ENCODE peak calls at places on chromosomes 5 and 9, in ten cellular contexts. W is IMR-90, B is AG04449, Z is upper lobe of left lung, F is dorsolateral prefrontal cortex, O is heart left ventricle, K is foreskin fibroblast, M is right atrium auricular region, C is astrocyte of the spinal cord, G is endothelial cell of umbilical vein. V is an unnamed sample.

GRCh38 chr9:137048655-137049543 is 2.9 kb upstream of the NPDC1 start:
- DNase-seq in W (no peak), B (no peak), Z (peak), F (no peak), O (no peak), K (no peak), M (no peak), C (no peak), G (no peak), V (no peak)

GRCh38 chr5:172758077-172758835 is 12.7 kb downstream of the DUSP1 start:
- DNase-seq in W (peak), B (peak), Z (no peak), F (no peak), O (no peak), K (peak), M (no peak), C (peak), G (peak), V (peak)

GRCh38 chr9:119368681-119369581 is at the start of gene BRINP1:
- DNase-seq in W (no peak), B (no peak), Z (peak), F (peak), O (peak), K (no peak), M (no peak), C (peak), G (no peak), V (no peak)

GRCh38 chr9:86713456-86713855 is 233.8 kb downstream of the GAS1 start:
- DNase-seq in W (peak), B (peak), Z (no peak), F (no peak), O (no peak), K (peak), M (no peak), C (peak), G (no peak), V (no peak)

GRCh38 chr9:35731415-35732184 is 395 bp downstream of the TLN1 start:
- DNase-seq in W (no peak), B (no peak), Z (no peak), F (no peak), O (no peak), K (no peak), M (peak), C (no peak), G (no peak), V (no peak)

GRCh38 chr9:88754452-88754851 is 219.5 kb downstream of the NXNL2 start:
- DNase-seq in W (no peak), B (no peak), Z (no peak), F (no peak), O (no peak), K (no peak), M (no peak), C (no peak), G (no peak), V (no peak)

GRCh38 chr5:31408814-31409213 is 123.1 kb downstream of the DROSHA start:
- DNase-seq in W (peak), B (peak), Z (no peak), F (no peak), O (no peak), K (peak), M (no peak), C (peak), G (no peak), V (peak)

GRCh38 chr5:143336485-143336884 is 67.0 kb downstream of the NR3C1 start:
- DNase-seq in W (no peak), B (no peak), Z (no peak), F (no peak), O (no peak), K (no peak), M (no peak), C (no peak), G (no peak), V (no peak)

GRCh38 chr9:79371948-79372555 is 199.7 kb upstream of the TLE4 start:
- DNase-seq in W (peak), B (peak), Z (no peak), F (no peak), O (no peak), K (no peak), M (no peak), C (no peak), G (no peak), V (no peak)

GRCh38 chr9:132410642-132411041 is 631 bp downstream of the CFAP77 start:
- DNase-seq in W (no peak), B (no peak), Z (no peak), F (no peak), O (no peak), K (no peak), M (no peak), C (no peak), G (no peak), V (no peak)

GRCh38 chr5:71778678-71779276 is 59.7 kb downstream of the CARTPT start:
- DNase-seq in W (peak), B (no peak), Z (no peak), F (peak), O (no peak), K (no peak), M (no peak), C (peak), G (no peak), V (no peak)

GRCh38 chr5:138696501-138696900 is 56.7 kb upstream of the CTNNA1 start:
- DNase-seq in W (peak), B (peak), Z (no peak), F (no peak), O (no peak), K (peak), M (no peak), C (peak), G (peak), V (peak)

GRCh38 chr9:116156621-116157314 is 3.2 kb downstream of the PAPPA start:
- DNase-seq in W (peak), B (no peak), Z (peak), F (no peak), O (peak), K (peak), M (peak), C (peak), G (peak), V (peak)

GRCh38 chr9:91820949-91821880 is 128.8 kb downstream of the ROR2 start:
- DNase-seq in W (peak), B (no peak), Z (no peak), F (no peak), O (no peak), K (no peak), M (no peak), C (no peak), G (no peak), V (no peak)

GRCh38 chr5:96081276-96081858 is 119.7 kb upstream of the ELL2 start:
- DNase-seq in W (peak), B (no peak), Z (no peak), F (no peak), O (no peak), K (no peak), M (no peak), C (no peak), G (peak), V (no peak)

GRCh38 chr5:96070625-96071246 is 109.1 kb upstream of the ELL2 start:
- DNase-seq in W (no peak), B (no peak), Z (no peak), F (no peak), O (peak), K (no peak), M (no peak), C (no peak), G (no peak), V (no peak)

GRCh38 chr9:77307166-77307565 is 129.8 kb downstream of the VPS13A start:
- DNase-seq in W (no peak), B (no peak), Z (no peak), F (no peak), O (no peak), K (no peak), M (no peak), C (no peak), G (no peak), V (no peak)

GRCh38 chr5:78328585-78329173 is 31.7 kb upstream of the SCAMP1 start:
- DNase-seq in W (peak), B (no peak), Z (no peak), F (no peak), O (no peak), K (peak), M (no peak), C (peak), G (no peak), V (no peak)

GRCh38 chr5:158317507-158317906 is 458.6 kb upstream of the CLINT1 start:
- DNase-seq in W (no peak), B (no peak), Z (no peak), F (no peak), O (no peak), K (no peak), M (no peak), C (no peak), G (no peak), V (no peak)

GRCh38 chr5:118125687-118126086 is 862.7 kb downstream of the DTWD2 start:
- DNase-seq in W (no peak), B (no peak), Z (no peak), F (no peak), O (no peak), K (no peak), M (no peak), C (no peak), G (no peak), V (no peak)

GRCh38 chr5:179805070-179805528 is 1.6 kb downstream of the MGAT4B start:
- DNase-seq in W (no peak), B (no peak), Z (no peak), F (no peak), O (no peak), K (no peak), M (no peak), C (no peak), G (no peak), V (no peak)

GRCh38 chr5:6576861-6577501 is 55.9 kb downstream of the NSUN2 start:
- DNase-seq in W (peak), B (no peak), Z (no peak), F (no peak), O (no peak), K (peak), M (peak), C (peak), G (peak), V (peak)

DNA sequence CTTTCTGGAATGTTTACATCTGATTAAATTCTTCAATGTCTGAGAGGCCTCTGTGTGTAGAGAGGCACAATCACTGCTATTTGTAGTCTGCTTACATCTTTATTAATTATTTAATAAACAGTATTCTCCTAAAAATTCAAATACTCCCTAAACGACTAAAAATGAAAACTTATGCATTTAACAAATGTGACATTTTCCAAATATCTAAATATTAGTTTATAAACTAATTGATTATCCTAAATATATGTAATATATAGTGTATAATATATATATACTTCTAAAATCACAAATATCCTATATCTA is 57.7 kb upstream of the ZBED3 start:
- DNase-seq in W (no peak), B (no peak), Z (no peak), F (no peak), O (no peak), K (no peak), M (no peak), C (no peak), G (no peak), V (no peak)
- TF ChIP-seq CTCF in W (no peak), B (no peak), Z (no peak), F (no peak), O (no peak), K (no peak), M (no peak), C (no peak), G (no peak), V (no peak)

DNA sequence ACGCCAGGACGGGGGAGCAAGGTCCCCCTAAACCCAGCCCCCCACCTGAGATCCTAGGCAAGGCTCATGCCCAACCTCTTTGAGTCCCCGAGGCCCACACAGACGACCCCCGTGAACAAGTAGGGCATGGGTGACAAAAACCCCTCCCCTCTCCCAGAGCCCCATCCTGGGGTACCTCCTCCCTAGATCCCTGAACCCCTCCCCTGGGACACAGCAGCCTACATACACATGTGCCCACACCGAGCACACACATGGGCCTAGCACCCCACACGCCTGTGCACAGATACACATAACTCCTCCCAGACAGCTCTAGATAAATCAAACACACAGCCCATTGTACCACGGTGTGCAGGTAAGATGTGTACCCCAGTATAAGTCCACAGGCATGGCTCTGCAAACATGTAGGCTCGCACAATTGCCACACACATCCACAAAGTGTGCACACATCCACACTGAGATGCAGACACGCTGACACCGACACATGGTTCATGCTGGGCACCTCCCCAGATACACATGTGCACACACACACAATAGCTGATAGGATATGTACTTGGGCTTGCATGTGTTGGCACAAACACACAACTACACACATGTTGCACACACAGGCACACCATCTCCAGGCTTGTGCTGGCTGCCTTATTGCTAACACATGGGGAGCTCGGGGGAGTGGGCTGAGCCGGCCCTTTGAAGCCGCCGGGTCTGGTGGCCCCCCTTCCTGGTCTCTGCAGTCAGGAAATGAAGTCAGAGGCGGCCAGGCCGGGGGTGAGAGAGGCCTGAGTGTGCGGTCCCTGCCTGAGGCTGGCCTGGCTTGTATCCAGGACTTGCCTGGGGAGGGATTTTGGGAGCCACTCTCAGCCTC is 30.3 kb downstream of the GOLGA2 start:
- DNase-seq in W (peak), B (no peak), Z (no peak), F (no peak), O (peak), K (peak), M (no peak), C (peak), G (peak), V (no peak)
- H3K4me3 ChIP-seq in W (no peak), B (peak), Z (no peak), F (no peak), O (peak), K (no peak), M (no peak), C (no peak), G (no peak), V (no peak)

GRCh38 chr9:2017459-2018161 is 2.5 kb downstream of the SMARCA2 start:
- DNase-seq in W (peak), B (no peak), Z (peak), F (peak), O (peak), K (peak), M (peak), C (peak), G (peak), V (peak)

GRCh38 chr9:2018162-2018643 is 3.1 kb downstream of the SMARCA2 start:
- DNase-seq in W (no peak), B (no peak), Z (no peak), F (no peak), O (no peak), K (no peak), M (no peak), C (no peak), G (no peak), V (no peak)

GRCh38 chr9:2017209-2017458 is 2.0 kb downstream of the SMARCA2 start:
- DNase-seq in W (peak), B (no peak), Z (no peak), F (no peak), O (no peak), K (no peak), M (no peak), C (peak), G (peak), V (no peak)

GRCh38 chr9:2015581-2016410 is 649 bp downstream of the SMARCA2 start:
- DNase-seq in W (peak), B (no peak), Z (peak), F (peak), O (peak), K (peak), M (peak), C (peak), G (peak), V (no peak)

DNA sequence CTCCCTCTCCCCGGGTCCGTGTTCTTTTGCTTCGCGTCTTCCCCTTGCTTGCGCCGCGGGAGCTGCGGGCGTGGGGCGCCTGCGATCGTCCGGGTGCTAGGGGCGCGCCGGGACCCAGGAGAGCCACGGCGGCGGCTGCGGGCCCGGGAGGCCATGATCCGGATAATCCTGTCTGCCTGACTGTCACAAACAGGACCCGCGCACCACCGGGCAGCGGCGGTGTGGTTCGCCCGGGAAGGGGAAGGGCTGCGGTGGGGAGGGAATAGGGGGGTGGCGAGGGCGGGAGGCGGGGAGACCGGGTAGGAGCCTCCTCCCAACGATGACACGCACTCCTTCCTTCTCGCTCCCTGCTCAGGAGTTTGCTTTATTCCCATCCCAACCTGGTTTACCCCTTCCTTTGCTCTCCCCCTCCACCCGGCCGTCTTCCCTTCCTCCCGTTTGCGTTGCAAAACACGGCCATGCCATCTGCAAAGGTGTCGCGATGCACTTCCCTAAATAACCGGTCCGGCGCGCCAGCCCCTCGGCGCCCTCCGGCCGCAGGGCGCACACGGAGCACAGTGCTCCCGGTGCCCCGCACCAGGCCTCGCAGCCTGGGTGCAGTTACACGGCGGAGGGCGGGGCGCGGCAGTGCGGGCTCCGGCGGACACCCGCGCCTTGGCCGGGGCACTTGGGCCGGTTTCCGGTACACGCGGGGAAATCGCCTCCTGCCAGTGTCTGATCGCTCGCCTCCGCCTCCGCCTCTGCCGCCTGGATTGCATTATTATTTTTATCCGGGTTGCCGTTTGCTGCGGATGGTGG is 1.5 kb downstream of the SMARCA2 start:
- DNase-seq in W (peak), B (no peak), Z (peak), F (peak), O (peak), K (peak), M (peak), C (peak), G (peak), V (no peak)
- TF ChIP-seq CTCF in W (no peak), B (peak), Z (no peak), F (no peak), O (no peak), K (no peak), M (no peak), C (no peak), G (no peak), V (no peak)

GRCh38 chr9:122228191-122228905 is 409 bp downstream of the LHX6 start:
- DNase-seq in W (no peak), B (no peak), Z (peak), F (no peak), O (no peak), K (no peak), M (peak), C (no peak), G (no peak), V (no peak)

GRCh38 chr9:122227576-122227903 is 1.2 kb downstream of the LHX6 start:
- DNase-seq in W (no peak), B (no peak), Z (no peak), F (no peak), O (no peak), K (no peak), M (no peak), C (no peak), G (no peak), V (no peak)

GRCh38 chr9:122226758-122227575 is 1.8 kb downstream of the LHX6 start:
- DNase-seq in W (no peak), B (no peak), Z (peak), F (no peak), O (no peak), K (no peak), M (no peak), C (no peak), G (peak), V (no peak)

GRCh38 chr9:122226142-122226757 is 2.5 kb downstream of the LHX6 start:
- DNase-seq in W (no peak), B (no peak), Z (peak), F (no peak), O (no peak), K (no peak), M (no peak), C (no peak), G (no peak), V (no peak)

GRCh38 chr9:122228906-122229837 is at the start of gene LHX6:
- DNase-seq in W (peak), B (no peak), Z (no peak), F (no peak), O (no peak), K (no peak), M (peak), C (peak), G (peak), V (no peak)
- H3K4me3 ChIP-seq in W (no peak), B (peak), Z (peak), F (peak), O (peak), K (no peak), M (peak), C (no peak), G (peak), V (no peak)

GRCh38 chr9:124754289-124754688 is 16.8 kb downstream of the NR6A1 start:
- DNase-seq in W (peak), B (no peak), Z (no peak), F (no peak), O (no peak), K (no peak), M (no peak), C (peak), G (peak), V (no peak)
- TF ChIP-seq CTCF in W (peak), B (peak), Z (no peak), F (peak), O (no peak), K (peak), M (no peak), C (peak), G (no peak), V (peak)

GRCh38 chr9:74499111-74499601 is 2.0 kb downstream of the RORB start:
- DNase-seq in W (no peak), B (no peak), Z (peak), F (peak), O (no peak), K (no peak), M (no peak), C (peak), G (no peak), V (no peak)

GRCh38 chr9:74497750-74498615 is 848 bp downstream of the RORB start:
- DNase-seq in W (no peak), B (no peak), Z (peak), F (peak), O (peak), K (peak), M (no peak), C (peak), G (peak), V (no peak)

GRCh38 chr9:74498616-74499095 is 1.5 kb downstream of the RORB start:
- DNase-seq in W (no peak), B (no peak), Z (no peak), F (peak), O (no peak), K (no peak), M (no peak), C (no peak), G (no peak), V (no peak)

GRCh38 chr9:74499770-74500583 is 2.8 kb downstream of the RORB start:
- DNase-seq in W (no peak), B (no peak), Z (no peak), F (no peak), O (peak), K (no peak), M (no peak), C (peak), G (no peak), V (no peak)

DNA sequence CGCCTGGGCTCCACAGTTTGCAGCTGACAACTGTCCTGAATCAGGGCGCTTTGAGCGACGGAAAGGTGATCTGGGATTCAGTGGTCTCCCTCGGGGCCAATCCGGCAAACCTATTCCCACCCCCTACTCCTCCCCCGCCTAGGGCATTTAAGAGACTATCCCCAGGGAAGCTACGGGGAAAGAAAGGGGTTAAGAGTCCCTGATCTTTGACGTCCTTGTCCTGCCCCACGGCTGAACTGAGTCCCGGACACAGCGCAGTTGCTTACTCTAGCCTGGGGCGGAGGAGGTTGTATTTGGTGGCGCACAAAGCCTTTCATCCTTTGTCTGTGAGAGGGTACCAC is 3.4 kb downstream of the RORB start:
- DNase-seq in W (no peak), B (no peak), Z (no peak), F (no peak), O (no peak), K (no peak), M (no peak), C (no peak), G (no peak), V (no peak)
- H3K4me3 ChIP-seq in W (no peak), B (no peak), Z (no peak), F (peak), O (peak), K (no peak), M (peak), C (peak), G (no peak), V (no peak)

V was measured in AG09309.